ENCODE peak calls at places on chromosomes 3 and 15, in ten cellular contexts. T is MM.1S; Q is cardiac fibroblast; D is astrocyte of the spinal cord; G is GM12878; K is effector memory CD4-positive, alpha-beta T cell; Z is GM23338; O is breast epithelium; E is lung; F is naive thymus-derived CD4-positive, alpha-beta T cell. L is an unnamed sample.

GRCh38 chr3:72297481-72297880 is 512.5 kb upstream of the PROK2 start:
- DNase-seq in T (no peak), Q (no peak), D (no peak), G (no peak), K (no peak), Z (no peak), O (no peak), E (no peak), F (no peak), L (no peak)

GRCh38 chr3:123371859-123372767 is 76.8 kb downstream of the ADCY5 start:
- DNase-seq in T (no peak), Q (no peak), D (no peak), G (no peak), K (no peak), Z (no peak), O (peak; percentile 30), E (no peak), F (no peak), L (no peak)

GRCh38 chr3:396293-396692 is 199.7 kb downstream of the CHL1 start:
- DNase-seq in T (no peak), Q (no peak), D (no peak), G (no peak), K (no peak), Z (no peak), O (no peak), E (no peak), F (no peak), L (no peak)

GRCh38 chr3:121477589-121477988 is 68.2 kb downstream of the POLQ start:
- DNase-seq in T (no peak), Q (peak; percentile 88), D (peak; percentile 83), G (no peak), K (no peak), Z (no peak), O (no peak), E (no peak), F (no peak), L (no peak)

GRCh38 chr3:45551214-45552010 is 43.1 kb upstream of the LIMD1 start:
- DNase-seq in T (no peak), Q (peak; percentile 98), D (peak; percentile 96), G (no peak), K (no peak), Z (no peak), O (no peak), E (peak; percentile 68), F (no peak), L (no peak)

GRCh38 chr3:183816681-183817080 is 8.7 kb downstream of the MAP6D1 start:
- DNase-seq in T (no peak), Q (peak; percentile 29), D (no peak), G (no peak), K (no peak), Z (no peak), O (no peak), E (no peak), F (no peak), L (no peak)

GRCh38 chr3:68974711-68975110 is 38.8 kb downstream of the EOGT start:
- DNase-seq in T (no peak), Q (no peak), D (no peak), G (no peak), K (no peak), Z (no peak), O (no peak), E (no peak), F (no peak), L (no peak)

GRCh38 chr3:139358857-139359562 is 15.2 kb downstream of the MRPS22 start:
- DNase-seq in T (no peak), Q (no peak), D (no peak), G (peak; percentile 11), K (no peak), Z (no peak), O (no peak), E (no peak), F (no peak), L (no peak)

GRCh38 chr3:167851749-167852148 is 116.2 kb downstream of the SERPINI1 start:
- DNase-seq in T (no peak), Q (no peak), D (no peak), G (no peak), K (no peak), Z (no peak), O (no peak), E (no peak), F (no peak), L (no peak)

GRCh38 chr3:167855306-167855705 is 119.8 kb downstream of the SERPINI1 start:
- DNase-seq in T (no peak), Q (no peak), D (no peak), G (no peak), K (no peak), Z (no peak), O (no peak), E (no peak), F (no peak), L (no peak)

GRCh38 chr3:167851171-167851570 is 115.7 kb downstream of the SERPINI1 start:
- DNase-seq in T (no peak), Q (peak; percentile 64), D (peak; percentile 14), G (no peak), K (no peak), Z (no peak), O (no peak), E (no peak), F (no peak), L (no peak)

GRCh38 chr3:167854846-167855245 is 119.3 kb downstream of the SERPINI1 start:
- DNase-seq in T (no peak), Q (no peak), D (no peak), G (no peak), K (no peak), Z (no peak), O (no peak), E (no peak), F (no peak), L (no peak)

GRCh38 chr3:167852216-167852615 is 116.7 kb downstream of the SERPINI1 start:
- DNase-seq in T (no peak), Q (peak; percentile 60), D (peak; percentile 22), G (no peak), K (no peak), Z (no peak), O (no peak), E (no peak), F (no peak), L (no peak)
- H3K4me3 ChIP-seq in T (no peak overlapping the region), Q (no peak overlapping the region), D (no peak overlapping the region), G (no peak overlapping the region), K (no peak overlapping the region), Z (no peak overlapping the region), O (no peak overlapping the region), E (no peak overlapping the region), F (no peak overlapping the region), L (no peak overlapping the region)

DNA sequence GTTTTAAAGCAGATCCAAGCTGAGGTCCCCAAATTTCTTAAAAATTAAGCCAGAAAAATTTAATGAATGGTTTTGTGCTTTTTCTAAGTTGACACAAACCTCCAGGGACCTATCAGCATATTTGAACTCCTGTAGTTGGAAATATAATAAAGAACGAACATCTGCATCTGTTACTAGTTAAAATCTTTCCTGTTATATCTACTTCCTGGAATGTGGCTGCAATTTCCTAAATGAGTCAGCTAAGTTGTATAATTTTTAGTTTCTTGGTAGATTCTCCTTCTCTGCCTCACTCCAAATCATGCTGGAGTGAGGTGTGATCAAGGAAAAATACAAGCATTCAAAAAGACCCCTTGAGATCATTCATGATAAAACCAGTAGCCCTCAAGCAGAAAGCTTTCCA is 106.2 kb upstream of the MCTP2 start:
- DNase-seq in T (no peak), Q (peak; percentile 10), D (peak; percentile 29), G (no peak), K (no peak), Z (no peak), O (no peak), E (no peak), F (no peak), L (no peak)
- H3K4me3 ChIP-seq in T (peak overlapping the region; percentile 22), Q (no peak overlapping the region), D (no peak overlapping the region), G (no peak overlapping the region), K (no peak overlapping the region), Z (no peak overlapping the region), O (no peak overlapping the region), E (no peak overlapping the region), F (no peak overlapping the region), L (no peak overlapping the region)

DNA sequence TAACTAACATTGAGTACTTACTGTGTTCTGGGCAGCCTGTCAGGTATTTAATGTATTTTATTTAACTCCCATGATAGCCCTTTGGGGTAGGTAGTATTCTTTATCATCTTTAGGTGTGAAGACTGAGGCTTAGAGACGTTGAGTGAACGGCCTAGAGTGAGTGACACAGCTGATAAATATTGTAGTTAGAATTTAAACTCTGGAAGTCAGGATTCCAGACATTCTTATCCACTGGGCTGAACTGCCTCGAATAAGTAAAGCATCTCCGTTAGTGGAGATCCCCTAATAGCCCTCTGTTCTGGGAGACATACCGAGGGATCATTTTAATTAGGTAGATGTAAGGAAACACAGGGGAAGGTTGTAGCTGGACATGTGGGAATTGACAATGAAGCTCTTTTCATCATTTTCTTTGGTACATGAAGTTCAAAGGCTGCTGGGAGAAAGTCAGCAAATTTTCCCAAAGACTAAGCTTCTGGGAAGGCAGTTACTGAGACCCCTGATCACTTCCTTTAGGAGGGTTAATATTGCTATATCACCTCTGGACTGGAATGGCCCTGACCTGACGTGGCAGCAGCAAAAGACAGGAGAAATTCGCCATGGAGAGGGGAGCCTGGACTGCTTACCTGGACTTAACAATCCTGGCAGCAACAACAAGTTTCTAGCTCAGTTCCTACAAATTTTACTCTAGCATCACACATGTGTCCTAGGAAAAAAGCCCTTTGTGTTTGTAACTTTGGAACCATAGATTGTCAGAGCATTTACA is 11.7 kb upstream of the PDCD6IP start:
- DNase-seq in T (no peak), Q (no peak), D (no peak), G (no peak), K (no peak), Z (peak; percentile 46), O (no peak), E (no peak), F (no peak), L (no peak)
- H3K4me3 ChIP-seq in T (no peak overlapping the region), Q (peak overlapping the region; percentile 30), D (peak overlapping the region; percentile 39), G (peak overlapping the region; percentile 50), K (no peak overlapping the region), Z (peak overlapping the region; percentile 21), O (peak overlapping the region; percentile 12), E (no peak overlapping the region), F (no peak overlapping the region), L (no peak overlapping the region)

GRCh38 chr3:124938896-124939295 is 4.3 kb upstream of the MUC13 start:
- DNase-seq in T (no peak), Q (no peak), D (no peak), G (no peak), K (no peak), Z (no peak), O (no peak), E (no peak), F (no peak), L (no peak)

GRCh38 chr3:124935794-124936542 is 1.4 kb upstream of the MUC13 start:
- DNase-seq in T (no peak), Q (no peak), D (no peak), G (no peak), K (no peak), Z (no peak), O (no peak), E (no peak), F (no peak), L (no peak)

GRCh38 chr3:124935264-124935663 is 713 bp upstream of the MUC13 start:
- DNase-seq in T (no peak), Q (no peak), D (no peak), G (no peak), K (no peak), Z (no peak), O (no peak), E (no peak), F (no peak), L (no peak)

GRCh38 chr3:124934577-124934976 is at the start of gene MUC13:
- DNase-seq in T (no peak), Q (no peak), D (no peak), G (no peak), K (no peak), Z (no peak), O (no peak), E (no peak), F (no peak), L (no peak)

GRCh38 chr3:124937049-124937448 is 2.5 kb upstream of the MUC13 start:
- DNase-seq in T (no peak), Q (no peak), D (no peak), G (no peak), K (no peak), Z (no peak), O (no peak), E (no peak), F (no peak), L (no peak)
- H3K4me3 ChIP-seq in T (no peak overlapping the region), Q (no peak overlapping the region), D (no peak overlapping the region), G (no peak overlapping the region), K (no peak overlapping the region), Z (no peak overlapping the region), O (no peak overlapping the region), E (no peak overlapping the region), F (no peak overlapping the region), L (no peak overlapping the region)